ENCODE peak calls at places on chromosomes 5 and 9, in six cellular contexts. T is CD8-positive, alpha-beta T cell; J is mammary epithelial cell; L is upper lobe of left lung; U is PC-9; X is tibial artery. Q is an unnamed sample. For H3K27me3, the result is how much of the 10 kb centered on the place peaks cover.

GRCh38 chr9:109341561-109341960 is 20.7 kb upstream of the EPB41L4B start:
- DNase-seq in T (no peak), J (no peak), L (no peak), U (peak), X (peak), Q (no peak)

GRCh38 chr9:34454571-34455065 is 3.8 kb downstream of the FAM219A start:
- DNase-seq in T (no peak), J (peak), L (no peak), U (peak), X (no peak), Q (no peak)

GRCh38 chr5:119343042-119343441 is 12.8 kb upstream of the TNFAIP8 start:
- DNase-seq in T (no peak), J (no peak), L (no peak), U (no peak), X (no peak), Q (no peak)

GRCh38 chr5:78574731-78575161 is 73.8 kb downstream of the LHFPL2 start:
- DNase-seq in T (no peak), J (peak), L (no peak), U (no peak), X (no peak), Q (no peak)

GRCh38 chr9:109794361-109795012 is 14.5 kb downstream of the PALM2AKAP2 start:
- DNase-seq in T (no peak), J (no peak), L (no peak), U (no peak), X (peak), Q (no peak)

GRCh38 chr9:111895996-111896941 is at the start of gene UGCG:
- DNase-seq in T (peak), J (peak), L (peak), U (peak), X (peak), Q (peak)

GRCh38 chr5:72814104-72814503 is 2.4 kb upstream of the TNPO1 start:
- DNase-seq in T (no peak), J (no peak), L (no peak), U (no peak), X (no peak), Q (no peak)

GRCh38 chr5:177301503-177302165 is 1.9 kb downstream of the RAB24 start:
- DNase-seq in T (no peak), J (peak), L (no peak), U (peak), X (peak), Q (no peak)

GRCh38 chr5:145811834-145812625 is 23.1 kb downstream of the PRELID2 start:
- DNase-seq in T (no peak), J (peak), L (no peak), U (no peak), X (no peak), Q (no peak)

GRCh38 chr5:30804739-30805313 is 388.7 kb upstream of the CDH6 start:
- DNase-seq in T (no peak), J (no peak), L (no peak), U (no peak), X (no peak), Q (no peak)

GRCh38 chr5:72624641-72625236 is 117.5 kb upstream of the ZNF366 start:
- DNase-seq in T (no peak), J (no peak), L (no peak), U (no peak), X (peak), Q (no peak)

GRCh38 chr5:4370218-4370617 is 769.9 kb upstream of the ADAMTS16 start:
- DNase-seq in T (no peak), J (peak), L (no peak), U (no peak), X (no peak), Q (no peak)

GRCh38 chr5:34842554-34842953 is 3.6 kb downstream of the TTC23L start:
- DNase-seq in T (no peak), J (no peak), L (no peak), U (peak), X (no peak), Q (no peak)

GRCh38 chr5:94173100-94173499 is 431.7 kb upstream of the POU5F2 start:
- DNase-seq in T (no peak), J (no peak), L (no peak), U (no peak), X (no peak), Q (no peak)

GRCh38 chr9:23073136-23073535 is 626.5 kb downstream of the DMRTA1 start:
- DNase-seq in T (no peak), J (no peak), L (no peak), U (no peak), X (no peak), Q (no peak)

GRCh38 chr9:36853233-36853632 is 180.8 kb downstream of the PAX5 start:
- DNase-seq in T (no peak), J (no peak), L (no peak), U (no peak), X (no peak), Q (no peak)
- H3K27me3 ChIP-seq in T (under half), J (under half), L (under half), U (under half), X (under half), Q (under half)

DNA sequence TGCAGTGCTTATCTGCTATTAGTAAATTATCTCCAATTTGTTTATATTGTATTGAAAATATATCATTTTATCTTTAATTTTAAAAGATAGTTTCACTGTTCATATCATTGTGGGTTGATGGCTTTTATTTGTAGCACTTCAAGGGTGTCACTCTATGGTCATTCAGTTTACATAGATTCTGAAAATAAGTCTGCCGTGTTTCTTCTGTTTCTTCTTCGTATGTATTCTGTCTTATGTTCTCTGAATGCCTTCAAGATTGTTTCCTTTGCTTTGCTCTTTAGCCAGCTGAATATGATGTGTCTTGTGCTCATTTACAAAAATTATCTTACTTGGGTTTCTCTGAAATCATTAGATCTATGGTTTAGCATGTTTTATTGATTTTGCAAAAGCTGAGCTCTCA is 359.9 kb downstream of the CYLC2 start:
- DNase-seq in T (no peak), J (no peak), L (no peak), U (no peak), X (no peak), Q (no peak)
- H3K27me3 ChIP-seq in T (under half), J (under half), L (under half), U (under half), X (under half), Q (under half)

GRCh38 chr5:101278011-101278687 is 375.1 kb upstream of the ST8SIA4 start:
- DNase-seq in T (no peak), J (peak), L (no peak), U (peak), X (no peak), Q (no peak)

DNA sequence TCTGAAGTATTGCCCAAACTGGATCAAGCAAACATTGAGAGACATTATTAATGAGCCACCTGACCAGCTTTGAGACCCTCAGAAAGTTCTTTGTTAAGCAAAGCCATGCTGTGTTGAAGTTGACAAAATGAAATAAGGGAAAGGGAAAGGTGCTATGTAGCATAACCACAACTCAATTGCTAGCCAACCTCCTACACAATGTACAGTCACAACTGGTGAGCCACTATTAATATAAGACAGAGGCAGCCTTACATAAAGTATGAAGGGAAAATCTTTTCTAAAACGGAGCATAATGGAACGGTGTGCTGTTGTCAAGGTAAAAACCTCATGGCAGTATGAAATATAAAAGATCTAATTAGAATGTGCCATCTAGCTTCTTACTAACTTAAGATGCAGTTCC is 375.8 kb upstream of the ST8SIA4 start:
- DNase-seq in T (no peak), J (peak), L (no peak), U (no peak), X (no peak), Q (no peak)
- H3K27me3 ChIP-seq in T (under half), J (under half), L (under half), U (under half), X (under half), Q (under half)

DNA sequence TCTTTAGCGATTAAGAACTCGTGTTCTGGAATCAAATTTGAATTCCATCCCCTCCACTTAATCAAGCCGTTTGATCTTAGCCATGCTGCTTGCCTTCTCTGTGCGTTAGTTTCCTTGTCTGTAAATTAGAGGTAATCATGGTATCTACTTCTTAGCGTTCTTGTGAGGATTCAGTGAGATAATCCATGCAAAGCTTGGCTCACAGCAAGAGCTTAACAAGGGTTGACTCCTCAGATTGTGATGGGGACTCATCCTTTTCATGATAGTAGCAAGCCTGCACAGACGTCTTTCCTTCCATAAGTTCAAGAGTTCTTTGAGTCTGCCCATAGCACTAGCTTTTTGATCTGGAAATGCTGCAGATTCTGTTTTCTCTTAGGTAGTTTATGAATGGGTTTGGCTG is 72.8 kb downstream of the TRIO start:
- DNase-seq in T (no peak), J (no peak), L (no peak), U (no peak), X (no peak), Q (no peak)
- H3K27me3 ChIP-seq in T (under half), J (under half), L (under half), U (under half), X (under half), Q (under half)

GRCh38 chr5:69491027-69491426 is 1.6 kb upstream of the OCLN start:
- DNase-seq in T (no peak), J (no peak), L (no peak), U (no peak), X (no peak), Q (no peak)
- H3K27me3 ChIP-seq in T (under half), J (under half), L (under half), U (under half), X (under half), Q (under half)

Q was measured in ascending aorta.